ENCODE peak calls at places on chromosomes 6 and 20, in five cellular contexts. S, D, L, V and X are unnamed samples.

GRCh38 chr20:23078994-23079364 is 7.1 kb downstream of the CD93 start:
- DNase-seq in L (peak; percentile 58), S (no peak), D (no peak), V (no peak), X (no peak)

GRCh38 chr20:57147185-57147584 is 119.3 kb downstream of the BMP7 start:
- DNase-seq in L (no peak), D (no peak), S (no peak), V (no peak), X (no peak)

GRCh38 chr6:106142876-106143431 is 56.8 kb downstream of the PRDM1 start:
- DNase-seq in D (no peak), V (peak; percentile 10), L (no peak), S (no peak), X (no peak)

GRCh38 chr20:50730765-50731054 is 670 bp upstream of the PARD6B start:
- DNase-seq in S (no peak), V (no peak), D (no peak), L (no peak), X (no peak)

GRCh38 chr6:145631374-145631773 is 103.9 kb downstream of the EPM2A start:
- DNase-seq in L (no peak), V (no peak), S (no peak), D (no peak), X (no peak)

GRCh38 chr6:168557512-168557911 is 116.5 kb downstream of the SMOC2 start:
- DNase-seq in S (no peak), V (no peak), L (no peak), D (no peak), X (no peak)

GRCh38 chr20:39822667-39823066 is 860.5 kb downstream of the DHX35 start:
- DNase-seq in L (no peak), D (no peak), S (no peak), V (no peak), X (peak; percentile 42)

GRCh38 chr6:14499804-14500203 is 382.2 kb downstream of the CD83 start:
- DNase-seq in D (peak; percentile 69), V (peak; percentile 64), S (no peak), L (peak; percentile 79), X (peak; percentile 78)

GRCh38 chr20:55678970-55679667 is 326.2 kb downstream of the CBLN4 start:
- DNase-seq in L (no peak), D (no peak), S (no peak), V (no peak), X (no peak)

GRCh38 chr6:158290659-158291058 is 21.6 kb upstream of the TULP4 start:
- DNase-seq in D (no peak), L (no peak), V (no peak), S (no peak), X (no peak)

GRCh38 chr6:162733489-162733888 is 5.7 kb downstream of the PACRG start:
- DNase-seq in L (no peak), D (no peak), S (no peak), V (no peak), X (no peak)

GRCh38 chr6:162736933-162737332 is 9.2 kb downstream of the PACRG start:
- DNase-seq in L (no peak), S (no peak), V (no peak), D (no peak), X (no peak)
- TF ChIP-seq CTCF in L (no peak), S (peak; percentile 12), V (no peak), D (no peak), X (no peak)

DNA sequence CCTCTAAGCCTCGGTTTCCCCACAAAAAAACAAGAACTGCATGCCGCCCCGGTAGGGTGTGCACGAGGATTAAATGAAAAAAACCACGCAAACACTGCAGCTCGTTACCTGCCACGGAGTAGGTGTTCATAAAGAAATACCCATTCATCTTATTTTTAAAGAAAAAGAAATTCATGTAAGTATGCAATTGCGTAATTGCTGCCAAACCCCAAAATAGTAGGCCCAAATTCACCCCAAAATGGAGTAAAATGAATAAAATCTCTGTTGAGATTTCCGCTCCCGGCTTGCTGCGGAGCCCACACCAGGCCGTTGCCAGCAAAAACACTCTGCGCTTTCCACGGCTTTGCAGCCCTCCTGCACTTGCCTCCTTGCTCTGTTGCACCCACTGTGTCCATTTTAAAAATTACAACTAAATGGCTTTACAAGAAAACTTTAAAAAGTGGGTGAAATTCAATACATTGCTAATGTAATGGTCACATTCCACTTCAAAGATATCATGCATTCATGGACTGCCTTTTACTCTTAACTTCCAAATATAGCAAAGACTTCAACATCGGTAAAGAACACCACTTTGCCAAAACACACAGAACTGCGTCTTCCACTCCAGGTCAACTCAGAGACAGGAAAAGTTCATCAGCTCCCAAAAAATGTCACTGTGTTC is 125.0 kb downstream of the ZMYND8 start:
- DNase-seq in S (no peak), D (peak; percentile 83), V (no peak), L (no peak), X (peak; percentile 63)
- TF ChIP-seq CTCF in S (no peak), D (peak; percentile 28), V (no peak), L (peak; percentile 3), X (no peak)

GRCh38 chr6:28982476-28983266 is 22.4 kb downstream of the ZNF311 start:
- DNase-seq in D (no peak), L (peak; percentile 55), V (peak; percentile 47), S (no peak), X (peak; percentile 73)
- TF ChIP-seq CTCF in D (no peak), L (peak; percentile 4), V (peak; percentile 19), S (no peak), X (peak; percentile 30)

DNA sequence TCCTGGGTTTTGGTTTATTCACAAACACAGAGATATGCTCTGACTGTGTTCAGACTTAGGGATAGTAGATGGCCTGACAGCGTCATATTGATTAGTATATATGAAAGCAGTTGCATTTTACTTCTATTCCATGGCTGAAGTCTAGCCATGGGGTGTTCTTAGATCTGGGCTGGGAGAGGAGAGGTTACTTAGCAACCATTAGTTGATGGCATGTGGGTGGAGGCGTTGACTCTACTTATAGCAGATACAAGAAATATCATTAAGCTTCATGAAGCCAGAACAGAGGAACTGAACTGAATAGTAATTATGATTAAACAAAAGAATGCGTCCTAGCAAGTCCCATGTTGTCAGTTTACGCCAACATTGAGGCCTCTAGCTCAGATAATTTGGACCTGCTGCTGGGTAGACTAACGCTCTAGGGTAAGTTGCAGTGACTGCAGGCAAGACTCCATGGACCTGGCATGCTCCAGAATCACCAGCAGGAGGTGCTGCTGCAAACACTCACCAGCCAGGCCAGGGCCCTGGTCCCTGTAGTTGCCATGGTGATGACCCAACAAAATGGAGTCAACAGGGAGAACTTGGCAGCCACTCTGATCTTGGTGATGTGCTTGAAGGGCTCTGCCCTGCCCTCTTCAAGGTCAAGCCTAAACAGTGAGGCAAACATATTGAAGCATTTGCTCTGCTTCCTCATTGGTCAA is 477.4 kb downstream of the PREX1 start:
- DNase-seq in S (no peak), V (no peak), D (no peak), L (peak; percentile 62), X (peak; percentile 10)
- TF ChIP-seq CTCF in S (no peak), V (peak; percentile 37), D (no peak), L (peak; percentile 61), X (peak; percentile 8)

DNA sequence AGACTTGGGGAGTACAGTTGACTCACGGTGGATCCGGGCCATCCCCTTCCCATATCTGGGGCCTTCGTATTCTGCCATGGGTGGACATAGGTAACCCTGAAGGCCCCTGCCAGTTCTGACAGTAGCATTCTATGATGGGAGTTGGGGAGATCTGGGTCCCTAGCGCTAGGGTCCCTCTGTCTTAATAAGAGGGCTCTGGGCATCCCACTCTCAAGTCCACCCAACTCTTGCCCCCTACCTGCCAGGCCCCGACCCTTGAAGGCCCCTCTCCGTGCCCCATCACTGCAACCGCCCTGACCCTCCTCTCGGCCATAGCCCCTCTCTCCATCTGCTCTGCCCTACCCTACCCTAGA is 6.5 kb upstream of the CAPN11 start:
- DNase-seq in S (no peak), L (no peak), D (no peak), V (no peak), X (no peak)
- TF ChIP-seq CTCF in S (no peak), L (no peak), D (no peak), V (peak; percentile 57), X (no peak)

GRCh38 chr6:161125591-161125990 is 134.0 kb downstream of the MAP3K4 start:
- DNase-seq in S (no peak), D (no peak), V (no peak), L (no peak), X (no peak)

GRCh38 chr6:161130606-161131005 is 139.0 kb downstream of the MAP3K4 start:
- DNase-seq in L (no peak), S (no peak), D (no peak), V (no peak), X (no peak)

GRCh38 chr6:161127071-161127740 is 135.6 kb downstream of the MAP3K4 start:
- DNase-seq in V (no peak), L (no peak), D (no peak), S (no peak), X (no peak)

GRCh38 chr6:161128680-161129196 is 137.2 kb downstream of the MAP3K4 start:
- DNase-seq in D (no peak), V (no peak), S (no peak), L (no peak), X (peak; percentile 12)

GRCh38 chr6:161128230-161128629 is 136.7 kb downstream of the MAP3K4 start:
- DNase-seq in S (no peak), L (no peak), V (no peak), D (no peak), X (no peak)
- TF ChIP-seq CTCF in S (no peak), L (no peak), V (no peak), D (no peak), X (no peak)